ENCODE peak calls at places on chromosome X, in eight cellular contexts. Q, G, Y, Z, R, O, K and L are unnamed samples.

GRCh38 chrX:6244666-6245065 is 16.0 kb upstream of the NLGN4X start:
- DNase-seq in Q (no peak), G (no peak), Y (no peak), Z (no peak), R (no peak), O (no peak), K (no peak), L (no peak)

GRCh38 chrX:109936114-109936513 is 66.8 kb upstream of the TMEM164 start:
- DNase-seq in Q (peak), G (no peak), Y (no peak), Z (no peak), R (no peak), O (no peak), K (peak), L (no peak)

GRCh38 chrX:118353081-118353850 is 7.4 kb downstream of the WDR44 start:
- DNase-seq in Q (no peak), G (no peak), Y (no peak), Z (no peak), R (peak), O (no peak), K (no peak), L (no peak)

GRCh38 chrX:17072726-17073125 is 126.3 kb downstream of the REPS2 start:
- DNase-seq in Q (no peak), G (no peak), Y (no peak), Z (no peak), R (no peak), O (no peak), K (no peak), L (no peak)

GRCh38 chrX:102517331-102517730 is 792 bp upstream of the TMSB15A start:
- DNase-seq in Q (peak), G (no peak), Y (no peak), Z (no peak), R (peak), O (peak), K (no peak), L (no peak)

GRCh38 chrX:10922158-10922557 is 189.0 kb upstream of the HCCS start:
- DNase-seq in Q (peak), G (no peak), Y (peak), Z (no peak), R (peak), O (peak), K (peak), L (peak)

GRCh38 chrX:15437724-15438123 is 53.5 kb upstream of the VEGFD start:
- DNase-seq in Q (no peak), G (no peak), Y (no peak), Z (no peak), R (no peak), O (no peak), K (no peak), L (no peak)

GRCh38 chrX:3990569-3990968 is 277.1 kb upstream of the PRKX start:
- DNase-seq in Q (no peak), G (no peak), Y (no peak), Z (no peak), R (peak), O (no peak), K (no peak), L (no peak)

GRCh38 chrX:46837543-46838481 is 969 bp downstream of the RP2 start:
- DNase-seq in Q (peak), G (no peak), Y (peak), Z (peak), R (no peak), O (peak), K (no peak), L (no peak)

GRCh38 chrX:69616520-69617203 is 749 bp downstream of the EDA start:
- DNase-seq in Q (no peak), G (no peak), Y (no peak), Z (no peak), R (peak), O (no peak), K (no peak), L (no peak)

GRCh38 chrX:13008851-13009250 is 33.9 kb downstream of the TMSB4X start:
- DNase-seq in Q (no peak), G (no peak), Y (no peak), Z (no peak), R (no peak), O (no peak), K (no peak), L (no peak)

GRCh38 chrX:130772313-130773140 is 130.5 kb downstream of the ENOX2 start:
- DNase-seq in Q (peak), G (no peak), Y (peak), Z (no peak), R (peak), O (peak), K (peak), L (peak)

GRCh38 chrX:76202471-76202870 is 29.6 kb downstream of the PBDC1 start:
- DNase-seq in Q (no peak), G (no peak), Y (no peak), Z (no peak), R (no peak), O (no peak), K (no peak), L (no peak)

GRCh38 chrX:99001286-99001685 is 1408.8 kb downstream of the PCDH19 start:
- DNase-seq in Q (no peak), G (no peak), Y (no peak), Z (no peak), R (peak), O (no peak), K (no peak), L (no peak)

GRCh38 chrX:107675823-107676555 is 47.7 kb downstream of the PRPS1 start:
- DNase-seq in Q (peak), G (no peak), Y (no peak), Z (no peak), R (no peak), O (no peak), K (no peak), L (no peak)

GRCh38 chrX:131650637-131651410 is 107.0 kb downstream of the OR13H1 start:
- DNase-seq in Q (peak), G (no peak), Y (peak), Z (no peak), R (no peak), O (peak), K (no peak), L (no peak)

GRCh38 chrX:56728752-56729151 is 291 bp upstream of the NBDY start:
- DNase-seq in Q (peak), G (no peak), Y (no peak), Z (peak), R (no peak), O (peak), K (no peak), L (no peak)

GRCh38 chrX:123590842-123591491 is 141.9 kb downstream of the THOC2 start:
- DNase-seq in Q (peak), G (no peak), Y (peak), Z (no peak), R (no peak), O (peak), K (no peak), L (no peak)

GRCh38 chrX:48695524-48695875 is 1.0 kb upstream of the SUV39H1 start:
- DNase-seq in Q (peak), G (no peak), Y (peak), Z (no peak), R (no peak), O (peak), K (no peak), L (no peak)

GRCh38 chrX:124555036-124555595 is 208.8 kb downstream of the SH2D1A start:
- DNase-seq in Q (peak), G (no peak), Y (peak), Z (no peak), R (peak), O (peak), K (no peak), L (peak)

GRCh38 chrX:64842492-64842891 is 133.8 kb downstream of the ZC4H2 start:
- DNase-seq in Q (no peak), G (no peak), Y (no peak), Z (no peak), R (no peak), O (no peak), K (no peak), L (no peak)

GRCh38 chrX:102849396-102849795 is 87.7 kb upstream of the RAB40AL start:
- DNase-seq in Q (no peak), G (no peak), Y (no peak), Z (no peak), R (no peak), O (no peak), K (no peak), L (no peak)

GRCh38 chrX:46617906-46618305 is 44.3 kb downstream of the CHST7 start:
- DNase-seq in Q (no peak), G (no peak), Y (no peak), Z (no peak), R (no peak), O (no peak), K (no peak), L (no peak)

GRCh38 chrX:57083143-57083542 is 38.2 kb downstream of the SPIN2B start:
- DNase-seq in Q (no peak), G (no peak), Y (no peak), Z (no peak), R (no peak), O (no peak), K (no peak), L (no peak)

GRCh38 chrX:21960569-21960968 is 20.1 kb downstream of the SMS start:
- DNase-seq in Q (no peak), G (no peak), Y (no peak), Z (no peak), R (no peak), O (no peak), K (no peak), L (no peak)

GRCh38 chrX:12441376-12442128 is 303.3 kb downstream of the FRMPD4 start:
- DNase-seq in Q (peak), G (no peak), Y (peak), Z (no peak), R (no peak), O (peak), K (peak), L (peak)

GRCh38 chrX:9396930-9397329 is 67.9 kb upstream of the TBL1X start:
- DNase-seq in Q (peak), G (no peak), Y (peak), Z (no peak), R (no peak), O (no peak), K (no peak), L (no peak)

GRCh38 chrX:153782324-153782723 is 1.5 kb downstream of the SRPK3 start:
- DNase-seq in Q (no peak), G (no peak), Y (no peak), Z (no peak), R (peak), O (no peak), K (no peak), L (no peak)

GRCh38 chrX:43269201-43269600 is 386.9 kb upstream of the MAOA start:
- DNase-seq in Q (no peak), G (no peak), Y (no peak), Z (no peak), R (no peak), O (no peak), K (no peak), L (no peak)

GRCh38 chrX:36804066-36804465 is 204.1 kb upstream of the FAM47C start:
- DNase-seq in Q (no peak), G (no peak), Y (no peak), Z (no peak), R (no peak), O (no peak), K (no peak), L (no peak)

GRCh38 chrX:74923942-74924448 is 1.3 kb downstream of the NEXMIF start:
- DNase-seq in Q (no peak), G (no peak), Y (no peak), Z (no peak), R (peak), O (no peak), K (no peak), L (no peak)

GRCh38 chrX:153903991-153904957 is at the start of gene AVPR2:
- DNase-seq in Q (no peak), G (no peak), Y (no peak), Z (no peak), R (no peak), O (no peak), K (no peak), L (no peak)

GRCh38 chrX:3811331-3812311 is 98.2 kb upstream of the PRKX start:
- DNase-seq in Q (peak), G (peak), Y (peak), Z (peak), R (no peak), O (peak), K (no peak), L (peak)

GRCh38 chrX:96211953-96212352 is 472.7 kb upstream of the DIAPH2 start:
- DNase-seq in Q (no peak), G (no peak), Y (no peak), Z (no peak), R (no peak), O (no peak), K (no peak), L (no peak)

GRCh38 chrX:40164751-40165150 is 67.0 kb upstream of the BCOR start:
- DNase-seq in Q (no peak), G (no peak), Y (no peak), Z (no peak), R (no peak), O (no peak), K (no peak), L (no peak)

GRCh38 chrX:117973175-117974075 is 143.2 kb downstream of the KLHL13 start:
- DNase-seq in Q (no peak), G (no peak), Y (no peak), Z (no peak), R (peak), O (no peak), K (no peak), L (no peak)